ENCODE peak calls at places on chromosomes 13 and 19, in four cellular contexts. M is lower lobe of right lung, V is cardiac muscle cell, U is BE2C. E is an unnamed sample.

GRCh38 chr19:17117250-17117789 is 41.7 kb downstream of the MYO9B start:
- DNase-seq in M (no peak), V (no peak), U (no peak), E (no peak)

GRCh38 chr13:75362026-75362425 is 119.9 kb downstream of the TBC1D4 start:
- DNase-seq in M (peak; percentile 32), V (no peak), U (no peak), E (no peak)

GRCh38 chr13:75326173-75327131 is 155.5 kb downstream of the TBC1D4 start:
- DNase-seq in M (no peak), V (peak; percentile 76), U (peak; percentile 41), E (no peak)

GRCh38 chr19:21569497-21569870 is 64.1 kb downstream of the ZNF429 start:
- DNase-seq in M (peak; percentile 80), V (peak; percentile 69), U (no peak), E (no peak)

GRCh38 chr19:48806818-48807589 is 3.8 kb downstream of the BCAT2 start:
- DNase-seq in M (no peak), V (peak; percentile 60), U (peak; percentile 66), E (peak; percentile 59)

GRCh38 chr13:50081106-50081898 is 66.1 kb downstream of the KCNRG start:
- DNase-seq in M (peak; percentile 66), V (peak; percentile 54), U (peak; percentile 71), E (peak; percentile 78)

GRCh38 chr19:44661205-44661604 is 10.1 kb upstream of the CEACAM19 start:
- DNase-seq in M (peak; percentile 28), V (no peak), U (no peak), E (no peak)

GRCh38 chr13:24683833-24684599 is 3.8 kb downstream of the ATP12A start:
- DNase-seq in M (peak; percentile 65), V (peak; percentile 64), U (peak; percentile 79), E (peak; percentile 83)

GRCh38 chr19:58409010-58409790 is 751 bp downstream of the ZNF584 start:
- DNase-seq in M (no peak), V (peak; percentile 35), U (peak; percentile 66), E (peak; percentile 33)

GRCh38 chr13:26442541-26442940 is 114.9 kb upstream of the WASF3 start:
- DNase-seq in M (no peak), V (no peak), U (no peak), E (no peak)

GRCh38 chr13:101018720-101019119 is 344.1 kb upstream of the TMTC4 start:
- DNase-seq in M (no peak), V (no peak), U (no peak), E (no peak)

GRCh38 chr19:10292206-10292788 is 2.5 kb downstream of the ICAM5 start:
- DNase-seq in M (peak; percentile 94), V (peak; percentile 85), U (peak; percentile 85), E (peak; percentile 92)

GRCh38 chr13:39105110-39105509 is 66.9 kb downstream of the NHLRC3 start:
- DNase-seq in M (no peak), V (peak; percentile 32), U (peak; percentile 74), E (no peak)

GRCh38 chr13:23599083-23599925 is 29.1 kb downstream of the TNFRSF19 start:
- DNase-seq in M (no peak), V (no peak), U (no peak), E (no peak)

GRCh38 chr13:46571941-46572340 is 19.0 kb downstream of the LRCH1 start:
- DNase-seq in M (no peak), V (no peak), U (no peak), E (no peak)

GRCh38 chr19:53057904-53058579 is 13.5 kb downstream of the ERVV-2 start:
- DNase-seq in M (peak; percentile 47), V (peak; percentile 15), U (peak; percentile 35), E (peak; percentile 54)

GRCh38 chr19:4414144-4414799 is 11.8 kb downstream of the CHAF1A start:
- DNase-seq in M (no peak), V (peak; percentile 70), U (no peak), E (no peak)

GRCh38 chr13:102580552-102581169 is 16.1 kb upstream of the TPP2 start:
- DNase-seq in M (no peak), V (peak; percentile 81), U (peak; percentile 45), E (peak; percentile 23)

GRCh38 chr13:110187501-110188161 is 119.3 kb downstream of the COL4A1 start:
- DNase-seq in M (no peak), V (peak; percentile 96), U (peak; percentile 65), E (no peak)

GRCh38 chr13:114065926-114066774 is 66.3 kb downstream of the RASA3 start:
- DNase-seq in M (peak; percentile 51), V (no peak), U (no peak), E (no peak)

GRCh38 chr19:12787458-12787857 is 3.8 kb upstream of the JUNB start:
- DNase-seq in M (no peak), V (no peak), U (no peak), E (no peak)

GRCh38 chr13:59458908-59459579 is 704.7 kb downstream of the DIAPH3 start:
- DNase-seq in M (no peak), V (peak; percentile 92), U (no peak), E (peak; percentile 19)

GRCh38 chr19:538641-539428 is 5.0 kb upstream of the GZMM start:
- DNase-seq in M (no peak), V (no peak), U (no peak), E (no peak)

GRCh38 chr19:34041922-34042521 is 130.3 kb upstream of the LSM14A start:
- DNase-seq in M (peak; percentile 85), V (peak; percentile 64), U (peak; percentile 78), E (peak; percentile 77)

GRCh38 chr13:28718538-28719226 is at the start of gene SLC46A3:
- DNase-seq in M (peak; percentile 98), V (peak; percentile 99), U (peak; percentile 98), E (peak; percentile 99)

GRCh38 chr19:53552001-53552721 is 14.2 kb downstream of the ZNF331 start:
- DNase-seq in M (no peak), V (no peak), U (no peak), E (no peak)

GRCh38 chr13:78028960-78029359 is 110.3 kb upstream of the EDNRB start:
- DNase-seq in M (no peak), V (no peak), U (no peak), E (no peak)

GRCh38 chr19:4547303-4548237 is 7.7 kb upstream of the LRG1 start:
- DNase-seq in M (peak; percentile 77), V (peak; percentile 23), U (peak; percentile 47), E (no peak)

GRCh38 chr13:26551255-26551654 is 6.2 kb upstream of the WASF3 start:
- DNase-seq in M (no peak), V (no peak), U (no peak), E (no peak)

GRCh38 chr13:84433024-84433423 is 550.8 kb upstream of the SLITRK1 start:
- DNase-seq in M (no peak), V (peak; percentile 16), U (no peak), E (no peak)

GRCh38 chr13:26806891-26807290 is 46.3 kb upstream of the GPR12 start:
- DNase-seq in M (no peak), V (no peak), U (no peak), E (no peak)

GRCh38 chr13:110289174-110289573 is 17.8 kb downstream of the COL4A1 start:
- DNase-seq in M (no peak), V (no peak), U (no peak), E (no peak)

GRCh38 chr19:18780631-18781030 is 10.5 kb downstream of the COMP start:
- DNase-seq in M (no peak), V (no peak), U (no peak), E (no peak)
- TF ChIP-seq CTCF in M (no peak), V (peak; percentile 10), U (peak; percentile 20), E (no peak)

GRCh38 chr19:30783212-30783611 is 411.0 kb downstream of the ZNF536 start:
- DNase-seq in M (no peak), V (no peak), U (no peak), E (no peak)
- TF ChIP-seq CTCF in M (no peak), V (no peak), U (no peak), E (no peak)

GRCh38 chr13:69324109-69324886 is 783.3 kb upstream of the ATXN8OS start:
- DNase-seq in M (no peak), V (no peak), U (no peak), E (no peak)
- TF ChIP-seq CTCF in M (no peak), V (no peak), U (peak; percentile 41), E (peak; percentile 10)

DNA sequence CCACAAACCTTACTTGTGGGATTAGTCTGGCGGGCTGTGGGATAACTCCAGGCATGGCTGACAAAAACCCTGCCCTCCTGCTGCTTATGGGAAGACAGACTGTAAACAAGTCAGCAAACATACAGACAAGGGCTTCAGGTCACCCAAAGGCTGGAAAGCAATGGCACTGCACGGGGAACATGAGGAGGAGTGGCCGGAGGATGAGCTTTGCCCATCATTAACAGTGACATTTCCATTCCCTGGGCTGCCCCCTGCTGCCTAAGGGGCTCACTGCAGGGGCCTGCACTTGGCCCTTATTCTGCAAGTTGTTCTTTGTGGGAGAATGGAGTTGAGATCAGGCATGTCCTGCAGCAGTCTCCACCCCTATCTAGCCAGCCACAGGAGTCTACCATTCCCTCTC is 91.3 kb downstream of the UQCRFS1 start:
- DNase-seq in M (no peak), V (peak; percentile 6), U (no peak), E (peak; percentile 50)
- TF ChIP-seq CTCF in M (peak; percentile 33), V (peak; percentile 35), U (peak; percentile 17), E (peak; percentile 59)

GRCh38 chr13:57629821-57630235 is 1.7 kb upstream of the PCDH17 start:
- DNase-seq in M (peak; percentile 73), V (peak; percentile 84), U (peak; percentile 98), E (peak; percentile 96)

GRCh38 chr13:57630661-57631606 is 610 bp upstream of the PCDH17 start:
- DNase-seq in M (no peak), V (peak; percentile 5), U (peak; percentile 44), E (peak; percentile 23)

GRCh38 chr13:57632276-57633140 is 964 bp downstream of the PCDH17 start:
- DNase-seq in M (peak; percentile 46), V (peak; percentile 12), U (peak; percentile 40), E (peak; percentile 43)

GRCh38 chr13:57633141-57633949 is 1.8 kb downstream of the PCDH17 start:
- DNase-seq in M (peak; percentile 62), V (peak; percentile 10), U (no peak), E (peak; percentile 68)

DNA sequence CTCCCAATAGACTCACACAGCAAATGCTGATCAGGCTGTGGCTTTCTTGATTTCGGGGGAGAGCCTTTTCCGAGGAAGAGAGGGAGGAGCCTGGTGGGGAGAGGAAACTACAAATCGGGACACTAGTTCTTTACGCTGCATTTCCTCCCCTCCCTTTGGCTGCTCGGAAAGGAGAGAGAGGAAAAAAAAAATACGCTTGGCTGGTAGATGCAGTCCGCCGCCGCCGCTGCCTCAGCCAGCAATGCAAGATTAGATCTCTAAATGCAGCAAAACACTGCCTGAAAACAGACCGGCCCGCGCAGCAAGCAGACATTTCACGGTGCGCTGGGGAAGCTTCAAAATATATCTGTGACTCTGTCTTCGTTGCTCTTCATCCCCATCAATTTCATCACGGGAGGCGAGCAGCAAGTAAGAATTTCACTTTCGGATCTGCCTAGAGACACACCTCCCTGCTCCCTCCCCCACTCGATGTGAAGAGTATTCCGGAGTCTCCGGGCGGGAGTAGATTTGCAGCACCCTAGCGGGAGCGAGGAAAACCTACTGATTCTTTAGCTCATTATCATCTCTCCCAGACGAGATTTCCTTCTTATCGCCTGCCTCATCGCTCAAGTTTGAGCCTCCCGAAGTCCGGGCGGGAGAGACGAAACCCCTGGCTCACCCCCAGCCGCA is at the start of gene PCDH17:
- DNase-seq in M (no peak), V (peak; percentile 51), U (peak; percentile 75), E (peak; percentile 50)
- TF ChIP-seq CTCF in M (no peak), V (no peak), U (peak; percentile 1), E (no peak)

GRCh38 chr19:11597202-11598102 is at the start of gene ZNF627:
- DNase-seq in M (peak; percentile 99), V (peak; percentile 99), U (peak; percentile 99), E (peak; percentile 96)
- TF ChIP-seq CTCF in M (peak; percentile 39), V (peak; percentile 12), U (no peak), E (no peak)